ENCODE peak calls at places on chromosomes 4 and X, in nine cellular contexts. Y is GM23338; B is CD8-positive, alpha-beta memory T cell; J is ovary; W is suprapubic skin; F is GM23248; M is endothelial cell of umbilical vein; O is transverse colon; R is mucosa of descending colon. H is an unnamed sample. For H3K4me1, the result is how much of the 10 kb centered on the place peaks cover.

GRCh38 chr4:665381-665750 is 8.7 kb downstream of the ATP5ME start:
- DNase-seq in Y (no peak), B (no peak), J (no peak), W (no peak), F (no peak), M (no peak), O (peak), R (no peak), H (no peak)

GRCh38 chr4:125388653-125389052 is 73.9 kb downstream of the FAT4 start:
- DNase-seq in Y (no peak), B (no peak), J (no peak), W (no peak), F (peak), M (peak), O (no peak), R (no peak), H (no peak)

GRCh38 chr4:2457481-2458295 is 11.2 kb upstream of the RNF4 start:
- DNase-seq in Y (no peak), B (no peak), J (no peak), W (no peak), F (no peak), M (no peak), O (no peak), R (no peak), H (no peak)

GRCh38 chrX:53093177-53093655 is 726 bp upstream of the KANTR start:
- DNase-seq in Y (peak), B (peak), J (peak), W (peak), F (peak), M (peak), O (peak), R (peak), H (peak)

GRCh38 chr4:77893451-77893850 is 30.8 kb downstream of the MRPL1 start:
- DNase-seq in Y (no peak), B (no peak), J (no peak), W (no peak), F (no peak), M (no peak), O (no peak), R (no peak), H (no peak)

GRCh38 chr4:126172126-126172525 is 857.4 kb downstream of the FAT4 start:
- DNase-seq in Y (no peak), B (no peak), J (no peak), W (no peak), F (no peak), M (no peak), O (no peak), R (no peak), H (no peak)

GRCh38 chr4:188934320-188934975 is 795.2 kb downstream of the TRIML1 start:
- DNase-seq in Y (no peak), B (no peak), J (no peak), W (no peak), F (peak), M (no peak), O (no peak), R (no peak), H (no peak)

GRCh38 chrX:1749499-1749898 is 134.6 kb downstream of the ASMT start:
- DNase-seq in Y (peak), B (no peak), J (no peak), W (no peak), F (no peak), M (no peak), O (no peak), R (no peak), H (no peak)

GRCh38 chr4:10947898-10948297 is 263.3 kb upstream of the CLNK start:
- DNase-seq in Y (no peak), B (no peak), J (no peak), W (no peak), F (no peak), M (no peak), O (no peak), R (no peak), H (no peak)

GRCh38 chrX:132758778-132759177 is 199.7 kb downstream of the HS6ST2 start:
- DNase-seq in Y (peak), B (no peak), J (no peak), W (no peak), F (no peak), M (no peak), O (no peak), R (no peak), H (no peak)

GRCh38 chrX:65667503-65668355 is at the start of gene MSN:
- DNase-seq in Y (peak), B (peak), J (peak), W (peak), F (peak), M (peak), O (peak), R (peak), H (peak)

GRCh38 chr4:683982-684571 is 4.9 kb downstream of the SLC49A3 start:
- DNase-seq in Y (peak), B (no peak), J (peak), W (peak), F (peak), M (peak), O (peak), R (peak), H (peak)

GRCh38 chr4:172393220-172393619 is 580.0 kb downstream of the GALNTL6 start:
- DNase-seq in Y (no peak), B (no peak), J (no peak), W (no peak), F (no peak), M (no peak), O (no peak), R (no peak), H (no peak)

GRCh38 chr4:99950913-99951254 is 809 bp upstream of the H2AZ1 start:
- DNase-seq in Y (no peak), B (no peak), J (no peak), W (no peak), F (no peak), M (no peak), O (no peak), R (no peak), H (no peak)

GRCh38 chr4:22522206-22522605 is 6.3 kb upstream of the ADGRA3 start:
- DNase-seq in Y (no peak), B (no peak), J (no peak), W (no peak), F (no peak), M (no peak), O (no peak), R (no peak), H (no peak)

GRCh38 chr4:99790796-99791617 is 25.6 kb upstream of the DAPP1 start:
- DNase-seq in Y (no peak), B (no peak), J (no peak), W (no peak), F (no peak), M (no peak), O (no peak), R (no peak), H (no peak)

GRCh38 chr4:182231503-182231902 is 11.7 kb upstream of the TENM3 start:
- DNase-seq in Y (no peak), B (no peak), J (no peak), W (no peak), F (no peak), M (no peak), O (no peak), R (no peak), H (no peak)

GRCh38 chr4:78439328-78439727 is 112.2 kb upstream of the ANXA3 start:
- DNase-seq in Y (no peak), B (no peak), J (no peak), W (no peak), F (peak), M (peak), O (no peak), R (no peak), H (no peak)

GRCh38 chr4:77636902-77637301 is 31.3 kb downstream of the CXCL13 start:
- DNase-seq in Y (no peak), B (no peak), J (no peak), W (no peak), F (peak), M (peak), O (peak), R (peak), H (no peak)

GRCh38 chrX:123860506-123860840 is 620 bp downstream of the XIAP start:
- DNase-seq in Y (no peak), B (peak), J (no peak), W (no peak), F (no peak), M (peak), O (peak), R (peak), H (no peak)

GRCh38 chrX:123698979-123699378 is 33.9 kb downstream of the THOC2 start:
- DNase-seq in Y (no peak), B (no peak), J (no peak), W (no peak), F (no peak), M (peak), O (no peak), R (no peak), H (no peak)

GRCh38 chr4:119683518-119683917 is 54.9 kb upstream of the PDE5A start:
- DNase-seq in Y (no peak), B (no peak), J (no peak), W (no peak), F (peak), M (peak), O (no peak), R (no peak), H (no peak)

GRCh38 chr4:90198086-90198847 is 71.1 kb downstream of the CCSER1 start:
- DNase-seq in Y (peak), B (no peak), J (no peak), W (no peak), F (no peak), M (no peak), O (no peak), R (no peak), H (no peak)

GRCh38 chrX:151082077-151082948 is 94.1 kb upstream of the GPR50 start:
- DNase-seq in Y (peak), B (peak), J (peak), W (peak), F (peak), M (peak), O (peak), R (peak), H (peak)

GRCh38 chr4:176291748-176292147 is 22.7 kb upstream of the ASB5 start:
- DNase-seq in Y (no peak), B (no peak), J (no peak), W (no peak), F (no peak), M (no peak), O (no peak), R (no peak), H (no peak)

GRCh38 chrX:8811611-8812010 is 10.4 kb upstream of the FAM9A start:
- DNase-seq in Y (no peak), B (no peak), J (no peak), W (no peak), F (no peak), M (no peak), O (no peak), R (no peak), H (no peak)

GRCh38 chrX:21996872-21997271 is 35.3 kb upstream of the PHEX start:
- DNase-seq in Y (no peak), B (no peak), J (no peak), W (no peak), F (peak), M (peak), O (no peak), R (no peak), H (no peak)

GRCh38 chrX:37470711-37471110 is 100.8 kb upstream of the LANCL3 start:
- DNase-seq in Y (no peak), B (no peak), J (no peak), W (no peak), F (no peak), M (peak), O (no peak), R (no peak), H (no peak)

GRCh38 chr4:164802301-164802700 is 48.4 kb downstream of the SMIM31 start:
- DNase-seq in Y (no peak), B (no peak), J (no peak), W (no peak), F (no peak), M (no peak), O (no peak), R (no peak), H (no peak)

GRCh38 chrX:74434336-74434735 is 13.0 kb downstream of the SLC16A2 start:
- DNase-seq in Y (no peak), B (no peak), J (no peak), W (no peak), F (no peak), M (no peak), O (no peak), R (no peak), H (no peak)

GRCh38 chrX:101347859-101348451 is 587 bp downstream of the TIMM8A start:
- DNase-seq in Y (no peak), B (no peak), J (no peak), W (no peak), F (peak), M (peak), O (no peak), R (peak), H (no peak)

GRCh38 chr4:41452484-41453225 is 85.3 kb upstream of the LIMCH1 start:
- DNase-seq in Y (no peak), B (no peak), J (no peak), W (no peak), F (no peak), M (no peak), O (no peak), R (no peak), H (no peak)

GRCh38 chr4:118352843-118353373 is at the start of gene PRSS12:
- DNase-seq in Y (peak), B (peak), J (peak), W (peak), F (peak), M (peak), O (peak), R (peak), H (peak)

GRCh38 chr4:15506464-15506863 is 36.8 kb downstream of the CC2D2A start:
- DNase-seq in Y (no peak), B (no peak), J (no peak), W (no peak), F (peak), M (peak), O (no peak), R (no peak), H (no peak)

GRCh38 chrX:116873678-116874077 is 410.9 kb upstream of the CT83 start:
- DNase-seq in Y (no peak), B (no peak), J (no peak), W (no peak), F (peak), M (no peak), O (no peak), R (no peak), H (no peak)

GRCh38 chr4:175891863-175892262 is 79.8 kb upstream of the GPM6A start:
- DNase-seq in Y (peak), B (no peak), J (no peak), W (no peak), F (peak), M (no peak), O (no peak), R (peak), H (no peak)

GRCh38 chrX:24167719-24168472 is 18.4 kb downstream of the ZFX start:
- DNase-seq in Y (no peak), B (no peak), J (no peak), W (no peak), F (peak), M (no peak), O (no peak), R (no peak), H (no peak)
- H3K4me1 ChIP-seq in Y (under half), B (under half), J (under half), W (under half), F (under half), M (under half), O (under half), R (under half), H (half or more)

GRCh38 chrX:39773923-39774803 is 323.6 kb downstream of the BCOR start:
- DNase-seq in Y (no peak), B (peak), J (no peak), W (no peak), F (no peak), M (peak), O (no peak), R (no peak), H (no peak)
- H3K4me1 ChIP-seq in Y (under half), B (under half), J (under half), W (under half), F (under half), M (under half), O (under half), R (under half), H (under half)

GRCh38 chr4:88939697-88940096 is 117.3 kb downstream of the FAM13A start:
- DNase-seq in Y (no peak), B (no peak), J (no peak), W (no peak), F (peak), M (no peak), O (no peak), R (no peak), H (no peak)

GRCh38 chr4:88940506-88940905 is 116.5 kb downstream of the FAM13A start:
- DNase-seq in Y (no peak), B (peak), J (no peak), W (no peak), F (no peak), M (no peak), O (no peak), R (no peak), H (no peak)

GRCh38 chr4:88933414-88933813 is 123.6 kb downstream of the FAM13A start:
- DNase-seq in Y (no peak), B (no peak), J (no peak), W (no peak), F (no peak), M (no peak), O (no peak), R (no peak), H (no peak)

GRCh38 chr4:88937081-88937480 is 119.9 kb downstream of the FAM13A start:
- DNase-seq in Y (no peak), B (no peak), J (no peak), W (no peak), F (peak), M (no peak), O (no peak), R (no peak), H (no peak)

DNA sequence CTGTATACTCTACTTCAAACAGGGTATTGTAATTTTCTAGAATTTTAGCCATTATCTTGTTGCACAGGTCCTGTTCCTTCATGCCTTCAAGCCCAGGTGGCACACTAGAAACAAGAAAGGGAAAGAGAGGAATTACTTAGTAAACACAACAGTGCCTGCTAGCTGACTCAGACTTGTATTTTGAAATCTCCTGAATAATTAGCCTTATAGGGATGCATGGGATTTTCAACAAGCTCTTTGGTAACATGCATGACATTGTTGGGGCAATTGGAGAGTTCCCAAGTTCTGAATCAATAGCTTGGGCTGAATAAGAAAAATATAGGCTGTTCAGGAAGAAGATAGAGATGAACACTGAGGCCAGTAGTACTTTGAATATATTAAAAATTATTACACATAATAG is 118.8 kb downstream of the FAM13A start:
- DNase-seq in Y (peak), B (no peak), J (no peak), W (no peak), F (peak), M (peak), O (no peak), R (no peak), H (no peak)
- H3K4me1 ChIP-seq in Y (under half), B (under half), J (under half), W (under half), F (under half), M (under half), O (under half), R (under half), H (under half)

GRCh38 chr4:110532901-110533589 is 57.1 kb downstream of the ENPEP start:
- DNase-seq in Y (no peak), B (no peak), J (no peak), W (no peak), F (no peak), M (no peak), O (no peak), R (no peak), H (no peak)

GRCh38 chr4:110533940-110534339 is 58.0 kb downstream of the ENPEP start:
- DNase-seq in Y (peak), B (no peak), J (no peak), W (no peak), F (peak), M (peak), O (no peak), R (no peak), H (no peak)

DNA sequence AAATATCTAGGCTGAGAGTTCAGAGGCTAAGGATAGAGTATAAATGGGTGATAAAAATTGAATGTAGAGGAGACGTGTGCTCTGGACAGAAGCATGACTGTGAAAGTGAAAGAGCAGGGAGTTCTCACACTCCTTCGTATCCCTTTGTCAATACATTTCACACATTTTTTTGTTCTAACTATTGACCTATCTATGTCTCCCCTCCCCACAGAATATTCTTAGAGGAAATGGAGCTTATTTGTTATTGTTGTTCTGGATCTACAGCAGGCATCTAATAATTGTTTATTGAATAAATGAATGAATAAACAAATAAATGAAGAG is 57.6 kb downstream of the ENPEP start:
- DNase-seq in Y (no peak), B (no peak), J (no peak), W (no peak), F (no peak), M (no peak), O (no peak), R (no peak), H (no peak)
- H3K4me1 ChIP-seq in Y (under half), B (under half), J (under half), W (under half), F (under half), M (under half), O (under half), R (under half), H (under half)

DNA sequence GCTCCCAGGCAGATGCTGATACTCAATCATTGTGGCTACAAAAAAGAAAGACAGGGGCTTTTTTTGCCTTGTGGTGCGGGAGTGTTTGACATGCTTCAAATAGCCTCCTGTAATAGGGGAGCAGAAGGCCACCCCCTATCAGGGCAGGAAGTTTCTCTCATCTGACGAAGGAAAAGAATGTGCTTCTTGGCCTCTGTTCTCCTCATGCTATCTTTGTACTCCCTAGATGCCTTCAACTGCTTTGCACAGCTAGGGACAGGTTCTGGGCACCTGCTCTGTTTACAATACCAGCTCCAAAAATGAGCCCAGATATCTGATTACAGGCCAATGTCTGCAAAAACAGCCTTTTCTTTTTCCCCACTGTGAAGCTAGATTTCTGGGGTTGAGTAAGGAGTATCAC is 391.1 kb downstream of the STIM2 start:
- DNase-seq in Y (peak), B (no peak), J (no peak), W (no peak), F (no peak), M (no peak), O (no peak), R (no peak), H (no peak)
- H3K4me1 ChIP-seq in Y (under half), B (under half), J (under half), W (under half), F (under half), M (under half), O (under half), R (under half), H (under half)

GRCh38 chrX:44544036-44544435 is 1.4 kb upstream of the FUNDC1 start:
- DNase-seq in Y (no peak), B (no peak), J (no peak), W (no peak), F (no peak), M (no peak), O (no peak), R (no peak), H (no peak)

DNA sequence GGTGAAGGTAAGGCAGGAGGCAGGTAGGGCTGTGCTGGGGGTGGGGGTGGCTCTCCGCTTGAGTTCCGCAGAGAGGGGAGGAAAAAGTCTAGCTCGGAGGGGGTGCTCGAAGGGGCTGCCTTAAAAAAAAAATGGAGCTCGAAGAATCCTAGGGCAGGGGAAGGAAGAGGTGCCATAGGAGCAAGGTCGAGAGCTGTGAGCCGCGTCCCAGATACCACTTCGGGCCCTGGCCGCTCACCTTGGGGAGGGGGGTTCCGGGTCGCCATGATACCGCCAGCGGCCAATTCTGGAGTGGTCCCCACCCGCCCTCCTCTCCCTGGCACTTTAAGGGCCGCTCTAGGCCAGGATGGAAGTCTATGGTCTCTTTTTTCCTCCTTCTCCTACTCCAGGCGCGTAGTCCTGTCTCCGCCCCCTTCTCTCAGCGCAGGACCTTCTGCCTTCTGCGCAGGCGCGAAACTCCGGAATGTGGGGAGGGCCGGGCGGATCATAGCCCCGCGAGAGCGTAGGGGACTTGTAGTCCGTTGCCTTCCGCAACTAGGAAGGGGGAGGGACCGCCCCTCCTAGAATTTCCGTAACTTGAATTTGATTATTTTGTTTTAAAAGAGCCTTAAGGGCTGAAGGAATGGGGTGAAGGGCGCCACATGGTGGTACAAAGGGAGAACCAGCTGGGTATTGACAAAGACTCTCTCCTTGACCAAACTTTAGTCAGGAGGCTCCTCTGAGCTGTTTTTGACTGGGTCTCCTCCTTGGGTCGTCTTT is at the start of gene FUNDC1:
- DNase-seq in Y (peak), B (peak), J (peak), W (peak), F (peak), M (peak), O (peak), R (peak), H (peak)
- H3K4me1 ChIP-seq in Y (under half), B (under half), J (under half), W (under half), F (under half), M (under half), O (under half), R (under half), H (under half)

H was measured in upper lobe of left lung.